ENCODE peak calls at places on chromosome 3, in five cellular contexts. One of them, this sample, is unnamed.

GRCh38 chr3:72298201-72299155 is 513.5 kb upstream of the PROK2 start:
- DNase-seq in ecto neural progenitor cell: no peak
- DNase-seq in right atrium auricular region: no peak
- DNase-seq in activated CD4-positive, alpha-beta T cell treated with anti-CD3 and anti-CD28 coated beads for 36 hours: no peak
- DNase-seq in germinal center: no peak
- DNase-seq in this sample: no peak

GRCh38 chr3:149528344-149528657 is 53.8 kb downstream of the TM4SF4 start:
- DNase-seq in ecto neural progenitor cell: no peak
- DNase-seq in right atrium auricular region: no peak
- DNase-seq in activated CD4-positive, alpha-beta T cell treated with anti-CD3 and anti-CD28 coated beads for 36 hours: no peak
- DNase-seq in germinal center: no peak
- DNase-seq in this sample: no peak

GRCh38 chr3:122907471-122907870 is 112.6 kb downstream of the SLC49A4 start:
- DNase-seq in ecto neural progenitor cell: peak
- DNase-seq in right atrium auricular region: peak
- DNase-seq in activated CD4-positive, alpha-beta T cell treated with anti-CD3 and anti-CD28 coated beads for 36 hours: no peak
- DNase-seq in germinal center: no peak
- DNase-seq in this sample: no peak

GRCh38 chr3:195095704-195096036 is 175.3 kb downstream of the XXYLT1 start:
- DNase-seq in ecto neural progenitor cell: no peak
- DNase-seq in right atrium auricular region: no peak
- DNase-seq in activated CD4-positive, alpha-beta T cell treated with anti-CD3 and anti-CD28 coated beads for 36 hours: no peak
- DNase-seq in germinal center: no peak
- DNase-seq in this sample: no peak

GRCh38 chr3:46646700-46647099 is 34.4 kb downstream of the FAM240A start:
- DNase-seq in ecto neural progenitor cell: no peak
- DNase-seq in right atrium auricular region: no peak
- DNase-seq in activated CD4-positive, alpha-beta T cell treated with anti-CD3 and anti-CD28 coated beads for 36 hours: no peak
- DNase-seq in germinal center: no peak
- DNase-seq in this sample: no peak

GRCh38 chr3:48338635-48339034 is 5.2 kb upstream of the SPINK8 start:
- DNase-seq in ecto neural progenitor cell: no peak
- DNase-seq in right atrium auricular region: no peak
- DNase-seq in activated CD4-positive, alpha-beta T cell treated with anti-CD3 and anti-CD28 coated beads for 36 hours: no peak
- DNase-seq in germinal center: no peak
- DNase-seq in this sample: no peak

GRCh38 chr3:151935451-151935850 is 62.0 kb downstream of the SUCNR1 start:
- DNase-seq in ecto neural progenitor cell: no peak
- DNase-seq in right atrium auricular region: no peak
- DNase-seq in activated CD4-positive, alpha-beta T cell treated with anti-CD3 and anti-CD28 coated beads for 36 hours: no peak
- DNase-seq in germinal center: no peak
- DNase-seq in this sample: no peak

GRCh38 chr3:25895443-25895842 is 105.6 kb downstream of the OXSM start:
- DNase-seq in ecto neural progenitor cell: no peak
- DNase-seq in right atrium auricular region: no peak
- DNase-seq in activated CD4-positive, alpha-beta T cell treated with anti-CD3 and anti-CD28 coated beads for 36 hours: no peak
- DNase-seq in germinal center: no peak
- DNase-seq in this sample: no peak

GRCh38 chr3:176872771-176873209 is 324.5 kb downstream of the TBL1XR1 start:
- DNase-seq in ecto neural progenitor cell: peak
- DNase-seq in right atrium auricular region: no peak
- DNase-seq in activated CD4-positive, alpha-beta T cell treated with anti-CD3 and anti-CD28 coated beads for 36 hours: peak
- DNase-seq in germinal center: peak
- DNase-seq in this sample: no peak